ENCODE peak calls at places on chromosomes 13 and 19, in nine cellular contexts. J is CD8-positive, alpha-beta T cell; V is A549; U is ovary; L is bronchial epithelial cell; K is psoas muscle; N is IMR-90; Q is AG09309; H is lower leg skin. D is an unnamed sample.

GRCh38 chr13:95356916-95357315 is 55.7 kb upstream of the ABCC4 start:
- DNase-seq in V (no peak), H (no peak), Q (no peak), U (no peak), N (no peak), K (no peak), J (no peak), L (no peak), D (no peak)

GRCh38 chr13:47215741-47216140 is 318.9 kb upstream of the HTR2A start:
- DNase-seq in U (no peak), Q (peak; percentile 63), J (no peak), V (peak; percentile 1), K (no peak), N (peak; percentile 87), L (peak; percentile 71), H (no peak), D (peak; percentile 88)

GRCh38 chr19:2722541-2723344 is 1.6 kb upstream of the DIRAS1 start:
- DNase-seq in K (peak; percentile 81), V (peak; percentile 58), Q (no peak), H (no peak), L (peak; percentile 15), J (no peak), N (peak; percentile 74), U (peak; percentile 83), D (peak; percentile 79)

GRCh38 chr19:33678796-33679195 is 57.0 kb downstream of the CHST8 start:
- DNase-seq in J (no peak), U (no peak), K (no peak), Q (no peak), H (no peak), L (no peak), V (no peak), N (no peak), D (no peak)

GRCh38 chr19:29690842-29691241 is 24.2 kb downstream of the C19orf12 start:
- DNase-seq in L (peak; percentile 22), U (no peak), V (peak; percentile 83), H (no peak), N (peak; percentile 49), J (peak; percentile 42), K (peak; percentile 54), Q (no peak), D (peak; percentile 30)

GRCh38 chr13:27791146-27791900 is 960 bp upstream of the GSX1 start:
- DNase-seq in K (no peak), Q (no peak), U (no peak), N (no peak), V (no peak), H (no peak), J (no peak), L (no peak), D (no peak)

GRCh38 chr13:100650321-100650720 is 24.3 kb downstream of the TMTC4 start:
- DNase-seq in H (no peak), V (no peak), K (no peak), L (no peak), J (no peak), Q (no peak), N (no peak), U (no peak), D (no peak)

GRCh38 chr13:31322025-31322424 is 122.2 kb downstream of the B3GLCT start:
- DNase-seq in H (peak; percentile 52), V (no peak), U (no peak), K (peak; percentile 67), L (peak; percentile 58), Q (no peak), N (peak; percentile 7), J (no peak), D (peak; percentile 29)

GRCh38 chr19:19468424-19469050 is 46.8 kb downstream of the TSSK6 start:
- DNase-seq in L (no peak), H (no peak), K (no peak), N (no peak), V (peak; percentile 34), J (no peak), U (no peak), Q (no peak), D (no peak)

GRCh38 chr19:29831041-29831548 is 19.3 kb downstream of the CCNE1 start:
- DNase-seq in L (peak; percentile 75), V (peak; percentile 71), J (peak; percentile 54), U (no peak), Q (no peak), K (peak; percentile 39), N (no peak), H (no peak), D (no peak)

GRCh38 chr13:19713186-19713965 is 69.4 kb downstream of the PSPC1 start:
- DNase-seq in K (no peak), N (peak; percentile 85), U (no peak), Q (peak; percentile 3), V (no peak), L (peak; percentile 57), J (no peak), H (no peak), D (peak; percentile 46)

GRCh38 chr19:18000480-18000980 is 7.4 kb upstream of the ARRDC2 start:
- DNase-seq in N (no peak), J (no peak), Q (no peak), U (no peak), L (no peak), V (no peak), K (no peak), H (no peak), D (no peak)

GRCh38 chr13:28159057-28159456 is 20.7 kb downstream of the PAN3 start:
- DNase-seq in H (no peak), V (no peak), Q (no peak), L (no peak), U (no peak), N (no peak), K (no peak), J (no peak), D (no peak)

GRCh38 chr19:41443813-41444455 is 978 bp downstream of the ERICH4 start:
- DNase-seq in Q (no peak), U (peak; percentile 9), H (no peak), J (no peak), N (no peak), L (no peak), K (no peak), V (no peak), D (no peak)

GRCh38 chr19:41449079-41449864 is 6.3 kb downstream of the ERICH4 start:
- DNase-seq in J (peak; percentile 62), V (peak; percentile 84), U (peak; percentile 84), Q (no peak), K (peak; percentile 84), N (peak; percentile 61), H (peak; percentile 53), L (peak; percentile 37), D (peak; percentile 57)

GRCh38 chr19:41449865-41450178 is 6.9 kb downstream of the ERICH4 start:
- DNase-seq in V (no peak), J (no peak), H (no peak), L (no peak), Q (no peak), U (no peak), N (no peak), K (no peak), D (no peak)

GRCh38 chr19:41445575-41445974 is 2.6 kb downstream of the ERICH4 start:
- DNase-seq in N (no peak), Q (no peak), H (no peak), J (no peak), L (no peak), U (no peak), V (no peak), K (no peak), D (no peak)

DNA sequence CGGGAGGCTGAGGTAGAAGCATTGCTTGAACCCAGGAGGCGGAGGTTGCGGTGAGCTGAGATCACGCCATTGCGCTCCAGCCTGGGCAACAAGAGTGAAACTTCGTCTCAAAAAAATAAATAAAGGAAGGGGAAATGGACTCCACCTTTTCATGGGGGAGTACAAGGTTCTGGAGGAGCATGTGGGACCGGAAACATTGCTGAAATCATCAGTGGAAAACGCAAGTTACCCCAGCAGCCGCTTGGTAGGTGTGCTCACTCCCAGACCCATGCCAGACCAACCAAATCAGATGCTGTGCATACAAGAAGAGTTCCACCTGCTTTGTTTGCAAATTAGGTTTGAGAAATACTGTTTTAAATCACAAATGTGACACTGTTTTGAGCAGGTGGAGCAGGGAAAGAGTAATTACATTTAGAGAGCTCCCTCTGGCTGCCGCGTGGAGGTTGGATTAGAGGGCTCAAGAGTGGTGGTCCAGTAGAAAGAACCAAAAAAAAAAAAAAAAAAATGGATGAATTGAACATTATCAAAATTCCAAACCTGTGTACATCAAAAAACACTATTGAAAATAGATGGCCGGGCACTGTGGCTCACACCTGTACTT is 4.9 kb downstream of the ERICH4 start:
- DNase-seq in J (no peak), N (no peak), V (no peak), Q (no peak), H (no peak), K (no peak), L (no peak), U (no peak), D (no peak)
- H3K4me3 ChIP-seq in J (no peak overlapping the region), N (no peak overlapping the region), V (no peak overlapping the region), Q (no peak overlapping the region), H (no peak overlapping the region), K (peak overlapping the region; percentile 35), L (no peak overlapping the region), U (no peak overlapping the region), D (no peak overlapping the region)

GRCh38 chr13:38223093-38223492 is 126.6 kb upstream of the UFM1 start:
- DNase-seq in N (peak; percentile 1), V (no peak), H (no peak), K (no peak), L (peak; percentile 26), J (no peak), Q (peak; percentile 24), U (no peak), D (peak; percentile 40)
- TF ChIP-seq CTCF in N (no peak), V (no peak), H (no peak), K (no peak), L (peak; percentile 5), J (no peak), Q (peak; percentile 51), U (no peak), D (peak; percentile 46)

GRCh38 chr13:26557051-26557392 is 461 bp upstream of the WASF3 start:
- DNase-seq in Q (no peak), L (no peak), K (no peak), N (no peak), H (no peak), J (no peak), V (no peak), U (no peak), D (no peak)

GRCh38 chr13:26558074-26558805 is 757 bp downstream of the WASF3 start:
- DNase-seq in J (no peak), U (peak; percentile 58), V (no peak), Q (no peak), K (peak; percentile 56), N (peak; percentile 13), H (no peak), L (no peak), D (peak; percentile 26)

GRCh38 chr13:26557393-26558073 is at the start of gene WASF3:
- DNase-seq in H (peak; percentile 89), U (peak; percentile 95), L (peak; percentile 78), J (no peak), Q (peak; percentile 64), V (peak; percentile 78), N (peak; percentile 90), K (peak; percentile 97), D (peak; percentile 93)

GRCh38 chr13:26560456-26560855 is 3.0 kb downstream of the WASF3 start:
- DNase-seq in J (no peak), L (no peak), Q (no peak), U (no peak), H (no peak), K (no peak), V (no peak), N (no peak), D (no peak)

GRCh38 chr13:26558912-26559485 is 1.5 kb downstream of the WASF3 start:
- DNase-seq in H (no peak), U (no peak), V (no peak), J (no peak), Q (no peak), L (no peak), N (no peak), K (no peak), D (no peak)
- H3K4me3 ChIP-seq in H (no peak overlapping the region), U (peak overlapping the region; percentile 59), V (no peak overlapping the region), J (no peak overlapping the region), Q (no peak overlapping the region), L (no peak overlapping the region), N (peak overlapping the region; percentile 83), K (peak overlapping the region; percentile 82), D (peak overlapping the region; percentile 65)

GRCh38 chr19:40605201-40605971 is 4.2 kb downstream of the LTBP4 start:
- DNase-seq in K (peak; percentile 86), U (peak; percentile 80), V (peak; percentile 96), Q (no peak), J (peak; percentile 59), N (peak; percentile 31), H (peak; percentile 78), L (peak; percentile 88), D (peak; percentile 46)
- TF ChIP-seq CTCF in K (peak; percentile 4), U (no peak), V (peak; percentile 81), Q (no peak), J (no peak), N (peak; percentile 23), H (no peak), L (peak; percentile 48), D (peak; percentile 1)

D was measured in AG10803.